ENCODE peak calls at places on chromosome 21, in five cellular contexts. One of them, this sample, is unnamed.

GRCh38 chr21:40699366-40699765 is 147.6 kb downstream of the DSCAM start:
- DNase-seq in lower lobe of right lung: no peak
- DNase-seq in choroid plexus epithelial cell: no peak
- DNase-seq in heart right ventricle: no peak
- DNase-seq in lower leg skin: no peak
- DNase-seq in this sample: no peak

GRCh38 chr21:30646904-30647303 is 4.2 kb downstream of the KRTAP20-3 start:
- DNase-seq in heart right ventricle: no peak
- DNase-seq in choroid plexus epithelial cell: no peak
- DNase-seq in lower lobe of right lung: no peak
- DNase-seq in lower leg skin: no peak
- DNase-seq in this sample: no peak

GRCh38 chr21:41167348-41168342 is at the start of gene BACE2:
- DNase-seq in heart right ventricle: peak
- DNase-seq in lower leg skin: peak
- DNase-seq in lower lobe of right lung: peak
- DNase-seq in choroid plexus epithelial cell: peak
- DNase-seq in this sample: no peak

GRCh38 chr21:37712204-37712934 is 203.9 kb downstream of the KCNJ6 start:
- DNase-seq in choroid plexus epithelial cell: peak
- DNase-seq in heart right ventricle: peak
- DNase-seq in lower leg skin: no peak
- DNase-seq in lower lobe of right lung: peak
- DNase-seq in this sample: no peak

GRCh38 chr21:41170442-41170841 is 2.5 kb downstream of the BACE2 start:
- DNase-seq in heart right ventricle: peak
- DNase-seq in choroid plexus epithelial cell: peak
- DNase-seq in lower leg skin: peak
- DNase-seq in lower lobe of right lung: no peak
- DNase-seq in this sample: no peak

GRCh38 chr21:27564684-27565280 is 597.9 kb upstream of the ADAMTS5 start:
- DNase-seq in choroid plexus epithelial cell: peak
- DNase-seq in lower lobe of right lung: no peak
- DNase-seq in heart right ventricle: peak
- DNase-seq in lower leg skin: no peak
- DNase-seq in this sample: no peak

GRCh38 chr21:27759091-27759659 is 792.3 kb upstream of the ADAMTS5 start:
- DNase-seq in choroid plexus epithelial cell: no peak
- DNase-seq in lower leg skin: no peak
- DNase-seq in lower lobe of right lung: peak
- DNase-seq in heart right ventricle: peak
- DNase-seq in this sample: no peak

GRCh38 chr21:24420694-24421093 is 1186.6 kb downstream of the MRPL39 start:
- DNase-seq in choroid plexus epithelial cell: no peak
- DNase-seq in lower leg skin: no peak
- DNase-seq in heart right ventricle: no peak
- DNase-seq in lower lobe of right lung: no peak
- DNase-seq in this sample: no peak

GRCh38 chr21:37587635-37588177 is 221.1 kb downstream of the DYRK1A start:
- DNase-seq in lower leg skin: no peak
- DNase-seq in choroid plexus epithelial cell: no peak
- DNase-seq in heart right ventricle: no peak
- DNase-seq in lower lobe of right lung: no peak
- DNase-seq in this sample: no peak

GRCh38 chr21:36135391-36136094 is 664 bp downstream of the CBR3 start:
- DNase-seq in heart right ventricle: peak
- DNase-seq in lower lobe of right lung: peak
- DNase-seq in lower leg skin: peak
- DNase-seq in choroid plexus epithelial cell: peak
- DNase-seq in this sample: no peak

GRCh38 chr21:16541366-16541765 is 811.6 kb downstream of the USP25 start:
- DNase-seq in lower lobe of right lung: no peak
- DNase-seq in lower leg skin: no peak
- DNase-seq in heart right ventricle: no peak
- DNase-seq in choroid plexus epithelial cell: no peak
- DNase-seq in this sample: no peak

GRCh38 chr21:36753556-36753955 is 54.6 kb downstream of the SIM2 start:
- DNase-seq in lower leg skin: no peak
- DNase-seq in lower lobe of right lung: no peak
- DNase-seq in choroid plexus epithelial cell: peak
- DNase-seq in heart right ventricle: no peak
- DNase-seq in this sample: peak

GRCh38 chr21:46021978-46022544 is 40.5 kb downstream of the COL6A1 start:
- DNase-seq in choroid plexus epithelial cell: no peak
- DNase-seq in heart right ventricle: no peak
- DNase-seq in lower leg skin: peak
- DNase-seq in lower lobe of right lung: no peak
- DNase-seq in this sample: no peak

GRCh38 chr21:37407719-37408455 is 41.3 kb downstream of the DYRK1A start:
- DNase-seq in lower lobe of right lung: no peak
- DNase-seq in heart right ventricle: no peak
- DNase-seq in choroid plexus epithelial cell: peak
- DNase-seq in lower leg skin: no peak
- DNase-seq in this sample: peak

GRCh38 chr21:44267655-44268142 is 6.0 kb upstream of the DNMT3L start:
- DNase-seq in lower lobe of right lung: no peak
- DNase-seq in lower leg skin: no peak
- DNase-seq in heart right ventricle: no peak
- DNase-seq in choroid plexus epithelial cell: no peak
- DNase-seq in this sample: no peak
- TF ChIP-seq CTCF in lower lobe of right lung: peak
- TF ChIP-seq CTCF in lower leg skin: no peak
- TF ChIP-seq CTCF in heart right ventricle: no peak
- TF ChIP-seq CTCF in choroid plexus epithelial cell: peak
- TF ChIP-seq CTCF in this sample: no peak

GRCh38 chr21:14675774-14676530 is 129.8 kb upstream of the SAMSN1 start:
- DNase-seq in choroid plexus epithelial cell: peak
- DNase-seq in lower lobe of right lung: no peak
- DNase-seq in heart right ventricle: no peak
- DNase-seq in lower leg skin: no peak
- DNase-seq in this sample: no peak
- H3K4me3 ChIP-seq in choroid plexus epithelial cell: no peak
- H3K4me3 ChIP-seq in lower lobe of right lung: no peak
- H3K4me3 ChIP-seq in heart right ventricle: no peak
- H3K4me3 ChIP-seq in lower leg skin: no peak
- H3K4me3 ChIP-seq in this sample: no peak

GRCh38 chr21:44748621-44749020 is 37.2 kb upstream of the TSPEAR start:
- DNase-seq in heart right ventricle: no peak
- DNase-seq in choroid plexus epithelial cell: no peak
- DNase-seq in lower leg skin: no peak
- DNase-seq in lower lobe of right lung: no peak
- DNase-seq in this sample: no peak
- TF ChIP-seq CTCF in heart right ventricle: no peak
- TF ChIP-seq CTCF in choroid plexus epithelial cell: no peak
- TF ChIP-seq CTCF in lower leg skin: no peak
- TF ChIP-seq CTCF in lower lobe of right lung: no peak
- TF ChIP-seq CTCF in this sample: no peak

GRCh38 chr21:35048183-35048601 is 910 bp downstream of the RUNX1 start:
- DNase-seq in lower leg skin: no peak
- DNase-seq in choroid plexus epithelial cell: no peak
- DNase-seq in lower lobe of right lung: peak
- DNase-seq in heart right ventricle: no peak
- DNase-seq in this sample: no peak

GRCh38 chr21:35051287-35051818 is 2.3 kb upstream of the RUNX1 start:
- DNase-seq in lower lobe of right lung: peak
- DNase-seq in heart right ventricle: peak
- DNase-seq in lower leg skin: peak
- DNase-seq in choroid plexus epithelial cell: peak
- DNase-seq in this sample: no peak

GRCh38 chr21:35050348-35051286 is 1.5 kb upstream of the RUNX1 start:
- DNase-seq in choroid plexus epithelial cell: no peak
- DNase-seq in heart right ventricle: no peak
- DNase-seq in lower leg skin: no peak
- DNase-seq in lower lobe of right lung: no peak
- DNase-seq in this sample: no peak

GRCh38 chr21:35046880-35047229 is 2.2 kb downstream of the RUNX1 start:
- DNase-seq in heart right ventricle: no peak
- DNase-seq in lower leg skin: peak
- DNase-seq in lower lobe of right lung: no peak
- DNase-seq in choroid plexus epithelial cell: peak
- DNase-seq in this sample: no peak

GRCh38 chr21:35048706-35049617 is at the start of gene RUNX1:
- DNase-seq in heart right ventricle: peak
- DNase-seq in lower leg skin: no peak
- DNase-seq in lower lobe of right lung: peak
- DNase-seq in choroid plexus epithelial cell: peak
- DNase-seq in this sample: no peak
- H3K4me3 ChIP-seq in heart right ventricle: peak
- H3K4me3 ChIP-seq in lower leg skin: peak
- H3K4me3 ChIP-seq in lower lobe of right lung: peak
- H3K4me3 ChIP-seq in choroid plexus epithelial cell: peak
- H3K4me3 ChIP-seq in this sample: peak

GRCh38 chr21:39456665-39457064 is 4.9 kb downstream of the SH3BGR start:
- DNase-seq in lower leg skin: no peak
- DNase-seq in lower lobe of right lung: no peak
- DNase-seq in heart right ventricle: no peak
- DNase-seq in choroid plexus epithelial cell: peak
- DNase-seq in this sample: no peak
- TF ChIP-seq CTCF in lower leg skin: no peak
- TF ChIP-seq CTCF in lower lobe of right lung: no peak
- TF ChIP-seq CTCF in heart right ventricle: no peak
- TF ChIP-seq CTCF in choroid plexus epithelial cell: peak
- TF ChIP-seq CTCF in this sample: no peak

DNA sequence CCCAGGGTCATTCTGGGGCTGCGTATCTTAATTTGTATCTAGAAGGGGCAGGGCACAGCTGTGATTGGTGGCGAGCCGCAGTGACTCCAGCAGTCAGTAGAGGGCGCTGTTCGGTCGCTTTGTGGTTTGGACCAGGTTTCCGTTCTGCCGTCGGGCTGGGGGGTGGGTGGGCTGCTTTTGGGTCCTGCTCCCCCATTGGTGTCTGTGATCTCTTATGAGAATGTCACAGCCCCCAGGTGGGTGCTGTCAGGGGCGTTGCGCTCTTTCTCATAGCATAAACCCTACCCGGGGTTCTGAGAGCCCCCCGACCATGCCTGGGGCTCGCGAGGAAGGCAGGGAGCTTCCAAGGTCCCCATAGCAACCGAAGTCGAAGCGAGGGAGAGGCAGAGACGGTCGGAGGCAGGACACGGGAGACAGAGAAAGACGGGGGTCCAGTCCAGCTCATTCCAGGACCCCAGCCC is 5.4 kb downstream of the TFF3 start:
- DNase-seq in lower lobe of right lung: peak
- DNase-seq in choroid plexus epithelial cell: peak
- DNase-seq in lower leg skin: peak
- DNase-seq in heart right ventricle: peak
- DNase-seq in this sample: no peak
- H3K4me3 ChIP-seq in lower lobe of right lung: no peak
- H3K4me3 ChIP-seq in choroid plexus epithelial cell: no peak
- H3K4me3 ChIP-seq in lower leg skin: no peak
- H3K4me3 ChIP-seq in heart right ventricle: no peak
- H3K4me3 ChIP-seq in this sample: no peak

GRCh38 chr21:32648165-32648564 is 36.0 kb upstream of the CFAP298 start:
- DNase-seq in choroid plexus epithelial cell: no peak
- DNase-seq in heart right ventricle: no peak
- DNase-seq in lower lobe of right lung: no peak
- DNase-seq in lower leg skin: no peak
- DNase-seq in this sample: no peak

GRCh38 chr21:32658524-32658923 is 46.3 kb upstream of the CFAP298 start:
- DNase-seq in lower lobe of right lung: no peak
- DNase-seq in choroid plexus epithelial cell: no peak
- DNase-seq in lower leg skin: no peak
- DNase-seq in heart right ventricle: no peak
- DNase-seq in this sample: no peak

DNA sequence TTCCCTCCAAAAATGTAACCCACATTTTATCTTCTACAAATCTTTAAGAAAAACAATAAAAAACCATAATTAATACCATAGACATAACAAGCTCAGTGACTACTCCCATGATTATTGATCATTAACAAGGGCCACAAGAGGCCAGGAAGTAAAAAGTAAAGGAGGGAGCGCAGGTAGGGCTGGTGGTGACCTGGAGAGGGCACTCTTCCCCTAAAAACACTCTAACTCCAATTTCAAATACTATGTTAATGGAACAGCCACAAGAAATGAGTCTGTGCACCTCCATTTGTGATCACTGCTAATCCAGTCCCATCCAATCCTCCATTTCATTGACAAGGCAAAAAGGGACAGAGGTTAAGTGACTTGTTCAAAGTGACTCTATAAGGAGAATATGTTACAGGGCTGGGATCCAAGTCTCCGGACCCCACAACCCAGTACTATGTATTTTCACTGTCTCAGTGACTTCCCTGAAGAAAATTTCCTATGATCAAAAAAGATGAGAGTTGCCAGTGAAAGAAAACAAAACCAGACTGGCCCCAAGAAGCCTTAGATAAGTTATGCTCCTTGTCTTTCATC is 41.2 kb upstream of the CFAP298 start:
- DNase-seq in lower leg skin: no peak
- DNase-seq in choroid plexus epithelial cell: peak
- DNase-seq in lower lobe of right lung: no peak
- DNase-seq in heart right ventricle: no peak
- DNase-seq in this sample: no peak
- TF ChIP-seq CTCF in lower leg skin: no peak
- TF ChIP-seq CTCF in choroid plexus epithelial cell: peak
- TF ChIP-seq CTCF in lower lobe of right lung: peak
- TF ChIP-seq CTCF in heart right ventricle: peak
- TF ChIP-seq CTCF in this sample: peak

GRCh38 chr21:25953659-25954058 is 216.9 kb downstream of the APP start:
- DNase-seq in lower leg skin: no peak
- DNase-seq in heart right ventricle: no peak
- DNase-seq in lower lobe of right lung: no peak
- DNase-seq in choroid plexus epithelial cell: no peak
- DNase-seq in this sample: no peak
- H3K4me3 ChIP-seq in lower leg skin: no peak
- H3K4me3 ChIP-seq in heart right ventricle: no peak
- H3K4me3 ChIP-seq in lower lobe of right lung: no peak
- H3K4me3 ChIP-seq in choroid plexus epithelial cell: no peak
- H3K4me3 ChIP-seq in this sample: no peak